ENCODE peak calls at places on chromosome 21, in seven cellular contexts. C is H1, F is ovary, E is A549, P is tibial nerve, K is transverse colon, J is suprapubic skin. S is an unnamed sample.

GRCh38 chr21:24093032-24093431 is 1514.2 kb downstream of the MRPL39 start:
- DNase-seq in J (no peak), K (no peak), P (no peak), C (no peak), F (no peak), E (no peak), S (no peak)

GRCh38 chr21:17813353-17813752 is 5.8 kb downstream of the C21orf91 start:
- DNase-seq in E (no peak), C (no peak), J (no peak), P (no peak), K (no peak), F (no peak), S (no peak)

GRCh38 chr21:37917612-37918011 is 1.4 kb upstream of the KCNJ6 start:
- DNase-seq in P (no peak), C (no peak), F (no peak), J (no peak), E (peak; percentile 33), K (no peak), S (no peak)

GRCh38 chr21:27739187-27739586 is 772.3 kb upstream of the ADAMTS5 start:
- DNase-seq in C (no peak), K (no peak), F (no peak), E (no peak), J (no peak), P (no peak), S (no peak)

GRCh38 chr21:34715985-34716596 is 47.3 kb downstream of the CLIC6 start:
- DNase-seq in C (no peak), J (no peak), F (no peak), E (no peak), K (no peak), P (no peak), S (no peak)

GRCh38 chr21:38119793-38120192 is 137.0 kb upstream of the KCNJ15 start:
- DNase-seq in K (no peak), E (no peak), C (no peak), F (no peak), J (no peak), P (no peak), S (no peak)

GRCh38 chr21:28267449-28267848 is 725.2 kb downstream of the LTN1 start:
- DNase-seq in F (no peak), J (no peak), C (no peak), E (no peak), P (no peak), K (no peak), S (no peak)

GRCh38 chr21:16195896-16196443 is 466.2 kb downstream of the USP25 start:
- DNase-seq in C (no peak), E (no peak), F (no peak), K (no peak), P (no peak), J (no peak), S (no peak)

GRCh38 chr21:21921410-21922232 is 923.4 kb downstream of the NCAM2 start:
- DNase-seq in K (no peak), F (no peak), P (no peak), J (no peak), E (peak; percentile 3), C (no peak), S (no peak)

GRCh38 chr21:37904879-37905278 is 11.4 kb downstream of the KCNJ6 start:
- DNase-seq in E (no peak), K (no peak), P (no peak), C (no peak), F (no peak), J (no peak), S (no peak)

GRCh38 chr21:29299906-29300546 is 1.3 kb downstream of the BACH1 start:
- DNase-seq in J (no peak), E (peak; percentile 53), K (peak; percentile 57), C (no peak), P (peak; percentile 40), F (no peak), S (peak; percentile 39)

GRCh38 chr21:16535100-16535418 is 805.3 kb downstream of the USP25 start:
- DNase-seq in C (no peak), K (peak; percentile 30), P (peak; percentile 82), F (peak; percentile 91), E (peak; percentile 82), J (peak; percentile 91), S (peak; percentile 30)

GRCh38 chr21:42524341-42525227 is 10.9 kb downstream of the SLC37A1 start:
- DNase-seq in E (no peak), F (peak; percentile 82), C (peak; percentile 77), P (peak; percentile 54), K (peak; percentile 81), J (peak; percentile 84), S (peak; percentile 80)
- TF ChIP-seq EP300 in E (no peak), F (no peak), C (no peak), P (no peak), K (no peak), J (no peak), S (no peak)

GRCh38 chr21:45406801-45407628 is 2.0 kb downstream of the COL18A1 start:
- DNase-seq in C (peak; percentile 81), K (no peak), E (peak; percentile 34), F (peak; percentile 63), J (no peak), P (no peak), S (no peak)

GRCh38 chr21:45407629-45408247 is 2.8 kb downstream of the COL18A1 start:
- DNase-seq in E (no peak), F (peak; percentile 47), C (no peak), K (no peak), P (no peak), J (no peak), S (no peak)

GRCh38 chr21:45404726-45405270 is at the start of gene COL18A1:
- DNase-seq in J (no peak), K (peak; percentile 29), C (peak; percentile 86), P (no peak), F (peak; percentile 87), E (peak; percentile 22), S (peak; percentile 52)

GRCh38 chr21:45405271-45405818 is 380 bp downstream of the COL18A1 start:
- DNase-seq in E (no peak), K (no peak), P (peak; percentile 31), C (no peak), F (peak; percentile 84), J (no peak), S (no peak)

GRCh38 chr21:45405819-45406762 is 1.1 kb downstream of the COL18A1 start:
- DNase-seq in K (no peak), C (no peak), J (no peak), F (peak; percentile 69), E (peak; percentile 27), P (no peak), S (no peak)
- TF ChIP-seq EP300 in K (no peak), C (no peak), J (no peak), F (no peak), E (no peak), P (no peak), S (no peak)

DNA sequence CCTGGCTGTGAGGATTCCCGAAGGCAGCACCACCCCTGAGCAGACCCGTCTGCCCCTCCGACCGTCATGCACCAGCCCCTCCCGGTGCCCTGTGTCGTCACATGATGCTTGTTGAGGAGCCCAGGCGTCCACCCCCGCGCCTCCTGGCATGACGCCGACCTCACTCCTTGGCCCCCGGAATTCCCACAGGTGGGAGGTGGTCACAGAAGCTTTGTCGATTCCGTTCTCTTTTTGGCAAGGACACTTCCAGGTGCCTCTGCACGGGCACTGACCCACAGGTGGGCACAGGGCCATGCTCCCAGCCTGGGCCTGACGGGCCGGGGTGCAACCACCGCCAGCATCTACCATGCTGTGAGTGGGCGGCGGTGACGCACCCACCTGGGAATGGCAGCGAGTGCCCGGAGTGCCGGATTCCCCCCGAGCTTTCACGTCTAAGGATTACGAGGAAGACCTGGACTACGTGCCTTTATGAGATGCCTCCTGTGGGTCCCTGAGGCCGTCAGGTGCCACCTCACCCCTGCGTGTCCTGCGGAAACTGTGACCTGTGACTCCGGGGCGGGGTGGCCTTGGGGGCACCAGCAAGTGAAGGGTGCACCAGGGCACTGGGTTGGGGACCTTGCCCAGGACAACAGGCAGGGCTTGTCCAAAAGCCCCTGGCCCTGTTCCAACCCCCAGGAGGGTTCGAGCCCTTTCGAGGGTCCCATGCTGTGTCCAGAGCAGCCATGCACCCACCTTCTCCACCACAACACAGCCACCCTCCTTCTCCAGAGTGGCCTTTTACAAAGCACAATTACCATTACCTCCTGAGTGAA is 31.4 kb upstream of the COL6A1 start:
- DNase-seq in C (no peak), P (no peak), J (peak; percentile 87), K (no peak), F (peak; percentile 79), E (no peak), S (no peak)
- TF ChIP-seq EP300 in C (no peak), P (no peak), J (no peak), K (no peak), F (no peak), E (no peak), S (no peak)

GRCh38 chr21:32233055-32233546 is 45.7 kb downstream of the MIS18A start:
- DNase-seq in E (no peak), J (no peak), F (no peak), K (no peak), C (no peak), P (no peak), S (no peak)
- TF ChIP-seq EP300 in E (no peak), J (no peak), F (no peak), K (no peak), C (no peak), P (no peak), S (no peak)

GRCh38 chr21:40047993-40048730 is 180.9 kb downstream of the PCP4 start:
- DNase-seq in E (no peak), C (no peak), F (no peak), J (no peak), P (no peak), K (no peak), S (no peak)
- TF ChIP-seq EP300 in E (no peak), C (no peak), F (no peak), J (peak; percentile 41), P (no peak), K (no peak), S (peak; percentile 67)

DNA sequence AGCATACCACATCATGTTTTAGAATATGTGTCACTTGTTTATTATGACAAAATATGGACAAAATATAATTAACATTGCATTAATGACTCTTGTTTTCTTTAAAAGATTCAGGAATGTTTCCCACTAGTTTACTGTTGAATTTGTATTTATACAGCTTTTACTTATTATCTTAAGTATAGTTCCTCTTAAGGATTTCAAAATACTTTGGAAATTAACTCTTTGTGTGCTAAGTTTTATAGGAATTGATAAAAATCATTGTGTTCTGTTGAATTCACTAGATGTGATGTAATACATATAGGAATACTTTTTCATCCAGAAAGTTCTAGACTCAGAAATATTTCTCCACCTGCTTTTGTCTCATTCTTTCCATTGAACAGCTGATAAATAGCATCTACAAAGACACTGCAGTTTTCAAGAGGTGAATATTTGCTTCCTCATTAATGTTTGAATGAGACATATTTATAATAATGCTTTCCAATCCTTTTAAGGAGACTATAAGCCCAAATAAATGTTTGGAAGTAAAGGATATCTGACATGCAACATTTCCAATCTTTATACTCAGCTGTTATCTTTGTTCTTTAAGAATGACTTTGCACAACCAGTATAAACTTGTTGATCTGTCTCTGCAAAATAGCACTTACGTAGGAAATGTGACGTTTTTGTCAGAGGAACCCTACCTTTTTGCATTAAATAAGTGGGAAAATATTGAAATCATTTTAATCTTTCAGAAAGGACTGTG is 38.4 kb upstream of the SAMSN1 start:
- DNase-seq in P (no peak), C (no peak), E (no peak), F (no peak), J (no peak), K (no peak), S (no peak)
- TF ChIP-seq EP300 in P (no peak), C (no peak), E (no peak), F (no peak), J (no peak), K (no peak), S (no peak)

S was measured in stomach.